ENCODE peak calls at places on chromosomes 16 and 17, in seven cellular contexts. M is GM12878; Y is choroid plexus epithelial cell; N is CD8-positive, alpha-beta T cell; P is HCT116; Q is thyroid gland; K is prostate gland. L is an unnamed sample.

GRCh38 chr17:21268596-21269188 is 15.5 kb upstream of the NATD1 start:
- DNase-seq in M (no peak), Y (no peak), K (no peak), P (no peak), Q (no peak), N (no peak), L (no peak)

GRCh38 chr17:65529761-65530157 is 31.7 kb downstream of the AXIN2 start:
- DNase-seq in Q (no peak), Y (no peak), N (no peak), P (no peak), M (no peak), K (no peak), L (no peak)

GRCh38 chr17:2062571-2063183 is 7.8 kb downstream of the HIC1 start:
- DNase-seq in N (no peak), M (no peak), Q (no peak), K (no peak), P (no peak), Y (peak; percentile 77), L (peak; percentile 47)

GRCh38 chr16:1745181-1745899 is 26.0 kb downstream of the NME3 start:
- DNase-seq in K (no peak), N (no peak), P (no peak), Y (peak; percentile 78), M (no peak), Q (no peak), L (peak; percentile 61)

GRCh38 chr16:86768999-86769398 is 190.7 kb downstream of the FOXL1 start:
- DNase-seq in Y (no peak), M (peak; percentile 8), K (no peak), Q (peak; percentile 71), P (no peak), N (no peak), L (peak; percentile 38)

GRCh38 chr16:87850009-87851006 is 19.0 kb downstream of the SLC7A5 start:
- DNase-seq in Y (peak; percentile 52), K (peak; percentile 45), M (no peak), Q (peak; percentile 70), P (no peak), N (peak; percentile 59), L (peak; percentile 58)

GRCh38 chr17:27552467-27552779 is 78.6 kb upstream of the LGALS9 start:
- DNase-seq in Y (peak; percentile 39), M (no peak), N (no peak), P (peak; percentile 56), K (no peak), Q (no peak), L (peak; percentile 77)

GRCh38 chr17:3738562-3739295 is 15.0 kb downstream of the HASPIN start:
- DNase-seq in N (no peak), P (no peak), Y (no peak), Q (peak; percentile 88), M (no peak), K (peak; percentile 58), L (no peak)

GRCh38 chr16:2959206-2959605 is 4.9 kb upstream of the KREMEN2 start:
- DNase-seq in K (no peak), P (no peak), Q (no peak), Y (no peak), N (no peak), M (no peak), L (no peak)

GRCh38 chr16:54817432-54817831 is 113.2 kb upstream of the IRX5 start:
- DNase-seq in K (no peak), M (no peak), P (no peak), Y (peak; percentile 38), Q (no peak), N (no peak), L (peak; percentile 27)

GRCh38 chr16:49213594-49213993 is 68.0 kb downstream of the CBLN1 start:
- DNase-seq in N (no peak), Y (no peak), K (no peak), Q (no peak), M (no peak), P (no peak), L (no peak)

GRCh38 chr17:39171933-39172332 is 6.0 kb upstream of the ARL5C start:
- DNase-seq in Q (peak; percentile 55), N (no peak), M (no peak), K (no peak), P (no peak), Y (no peak), L (no peak)

GRCh38 chr16:66390346-66391108 is 24.0 kb downstream of the CDH5 start:
- DNase-seq in M (no peak), P (no peak), K (no peak), Y (no peak), Q (no peak), N (no peak), L (no peak)

GRCh38 chr17:78665952-78666920 is 89.0 kb upstream of the DNAH17 start:
- DNase-seq in M (no peak), K (no peak), P (no peak), N (no peak), Y (peak; percentile 43), Q (peak; percentile 55), L (peak; percentile 40)

GRCh38 chr17:42855048-42855596 is 4.1 kb downstream of the AOC3 start:
- DNase-seq in K (no peak), Y (no peak), P (no peak), Q (no peak), N (no peak), M (no peak), L (no peak)

GRCh38 chr17:1001640-1002411 is 4.9 kb downstream of the TIMM22 start:
- DNase-seq in P (no peak), M (no peak), Q (no peak), Y (peak; percentile 71), N (no peak), K (no peak), L (peak; percentile 59)

GRCh38 chr17:78879679-78880186 is 23.3 kb downstream of the CEP295NL start:
- DNase-seq in N (no peak), Q (peak; percentile 30), K (no peak), Y (peak; percentile 97), P (no peak), M (no peak), L (peak; percentile 97)

GRCh38 chr17:57819867-57820266 is 30.0 kb downstream of the MRPS23 start:
- DNase-seq in Q (no peak), M (no peak), K (no peak), P (no peak), N (no peak), Y (no peak), L (no peak)

GRCh38 chr16:87979352-87979751 is 28.1 kb downstream of the BANP start:
- DNase-seq in N (no peak), P (no peak), Q (no peak), M (no peak), Y (no peak), K (no peak), L (no peak)

GRCh38 chr16:84599528-84600202 is 18.2 kb downstream of the COTL1 start:
- DNase-seq in P (no peak), Y (peak; percentile 90), K (no peak), N (no peak), Q (peak; percentile 53), M (no peak), L (peak; percentile 86)
- TF ChIP-seq CTCF in P (no peak), Y (no peak), K (no peak), N (no peak), Q (no peak), M (no peak), L (no peak)

DNA sequence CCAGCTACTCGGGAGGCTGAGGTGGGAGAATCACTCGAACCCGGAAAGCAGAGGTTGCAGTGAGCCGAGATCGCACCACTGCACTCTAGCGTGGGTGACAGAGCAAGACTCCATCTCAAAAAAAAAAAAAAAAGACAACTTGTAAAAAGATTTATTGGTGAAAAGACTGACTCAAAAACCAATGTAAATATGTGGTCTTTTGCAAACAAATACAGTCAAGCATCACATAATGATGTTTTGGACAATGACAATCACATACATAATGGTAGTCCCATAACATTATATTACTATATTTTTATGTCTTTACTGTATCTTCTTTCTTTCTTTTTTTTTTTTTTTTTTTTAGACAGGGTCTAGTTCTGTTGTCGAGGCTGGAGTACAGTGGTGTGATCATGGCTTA is 8.3 kb downstream of the CRLF3 start:
- DNase-seq in Q (no peak), K (no peak), P (no peak), Y (no peak), M (no peak), N (no peak), L (no peak)
- H3K4me3 ChIP-seq in Q (no peak overlapping the region), K (no peak overlapping the region), P (no peak overlapping the region), Y (no peak overlapping the region), M (no peak overlapping the region), N (no peak overlapping the region), L (no peak overlapping the region)

DNA sequence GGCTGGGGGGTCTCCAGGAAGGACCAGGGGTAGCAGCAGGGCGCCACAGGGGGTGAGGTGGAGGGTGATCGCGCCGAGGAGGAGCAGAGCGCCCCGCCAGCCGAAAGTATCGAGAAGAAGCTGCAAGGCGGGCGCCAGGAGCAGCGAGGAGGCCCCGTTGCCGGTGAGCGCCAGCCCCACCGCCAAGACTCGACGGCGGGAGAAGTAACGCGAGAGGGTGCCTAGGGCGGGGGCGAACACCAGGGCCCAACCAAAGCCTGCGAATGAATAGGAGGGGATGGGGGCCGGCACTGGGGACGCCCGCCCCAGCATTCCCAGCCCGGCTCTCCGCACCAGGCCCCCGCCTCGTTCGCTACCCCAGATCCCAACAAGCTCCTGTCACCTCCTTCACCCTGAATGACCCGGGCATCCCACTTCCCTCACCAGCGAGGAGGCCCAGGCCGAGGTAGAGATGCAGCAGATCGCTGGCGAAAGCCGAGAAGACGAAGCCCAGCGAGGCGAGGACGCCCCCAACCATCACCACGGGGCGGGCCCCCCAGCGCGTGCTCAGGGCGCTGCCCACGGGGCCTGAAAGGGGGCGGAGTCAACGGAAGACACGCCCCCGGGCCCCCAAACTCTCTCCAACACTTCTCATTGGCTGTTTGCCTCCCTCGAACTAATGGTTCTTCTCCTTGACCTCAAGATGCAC is 1.2 kb downstream of the SLC16A11 start:
- DNase-seq in N (no peak), M (no peak), Y (peak; percentile 40), K (no peak), P (no peak), Q (peak; percentile 40), L (no peak)
- TF ChIP-seq CTCF in N (no peak), M (no peak), Y (no peak), K (no peak), P (no peak), Q (no peak), L (no peak)

GRCh38 chr16:55834044-55834443 is 1.1 kb upstream of the CES1 start:
- DNase-seq in N (no peak), Y (no peak), M (peak; percentile 31), Q (no peak), K (no peak), P (no peak), L (no peak)

GRCh38 chr16:55830658-55831294 is 2.1 kb downstream of the CES1 start:
- DNase-seq in N (no peak), K (no peak), Q (no peak), Y (no peak), P (no peak), M (no peak), L (no peak)

GRCh38 chr16:55835578-55835977 is 2.7 kb upstream of the CES1 start:
- DNase-seq in K (peak; percentile 33), N (no peak), Q (peak; percentile 14), P (no peak), M (no peak), Y (no peak), L (peak; percentile 25)

GRCh38 chr16:55832788-55833583 is at the start of gene CES1:
- DNase-seq in Q (peak; percentile 39), N (no peak), K (no peak), P (no peak), M (no peak), Y (no peak), L (peak; percentile 35)

DNA sequence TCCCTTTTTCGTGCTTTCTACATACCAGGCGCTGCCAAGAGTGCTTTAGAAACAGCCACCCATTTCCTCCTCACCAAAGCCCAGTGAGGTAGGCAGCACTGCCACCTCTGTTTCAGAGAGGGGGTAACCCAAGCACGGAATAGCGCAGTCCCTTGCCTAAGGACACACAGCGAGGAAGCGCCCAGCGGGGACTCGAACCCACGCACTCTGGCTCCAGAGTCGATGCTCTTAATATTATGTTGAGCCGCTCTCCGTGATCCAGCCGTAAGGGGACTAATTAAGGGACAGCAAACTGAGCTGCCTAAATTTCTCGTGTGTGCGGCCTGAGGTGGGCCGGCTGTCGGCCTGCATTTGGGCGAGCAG is 490 bp downstream of the CES1 start:
- DNase-seq in Q (no peak), M (no peak), K (no peak), P (no peak), N (no peak), Y (no peak), L (no peak)
- H3K4me3 ChIP-seq in Q (no peak overlapping the region), M (no peak overlapping the region), K (no peak overlapping the region), P (no peak overlapping the region), N (no peak overlapping the region), Y (no peak overlapping the region), L (no peak overlapping the region)